ENCODE peak calls at places on chromosomes 7 and 10, in four cellular contexts. Z is astrocyte of the spinal cord, L is transverse colon, T is A549. B is an unnamed sample.

GRCh38 chr10:30134546-30134945 is 75.2 kb upstream of the JCAD start:
- DNase-seq in Z (no peak), L (no peak), T (no peak), B (no peak)

GRCh38 chr7:94397721-94398120 is 3.0 kb downstream of the COL1A2 start:
- DNase-seq in Z (peak), L (no peak), T (no peak), B (no peak)

GRCh38 chr7:13009517-13009916 is 322.1 kb downstream of the ARL4A start:
- DNase-seq in Z (no peak), L (no peak), T (no peak), B (no peak)

GRCh38 chr7:107946881-107947280 is 55.9 kb downstream of the DLD start:
- DNase-seq in Z (no peak), L (no peak), T (no peak), B (no peak)

GRCh38 chr7:11831727-11832495 is at the start of gene THSD7A:
- DNase-seq in Z (peak), L (peak), T (peak), B (no peak)

GRCh38 chr7:26860361-26860760 is 4.0 kb downstream of the SKAP2 start:
- DNase-seq in Z (no peak), L (peak), T (no peak), B (no peak)

GRCh38 chr10:110802551-110803238 is 69.0 kb upstream of the PDCD4 start:
- DNase-seq in Z (peak), L (peak), T (no peak), B (no peak)

GRCh38 chr10:114824396-114824795 is 2.8 kb downstream of the FHIP2A start:
- DNase-seq in Z (peak), L (no peak), T (no peak), B (no peak)

GRCh38 chr7:137480824-137481365 is 137.4 kb upstream of the PTN start:
- DNase-seq in Z (peak), L (no peak), T (no peak), B (no peak)

DNA sequence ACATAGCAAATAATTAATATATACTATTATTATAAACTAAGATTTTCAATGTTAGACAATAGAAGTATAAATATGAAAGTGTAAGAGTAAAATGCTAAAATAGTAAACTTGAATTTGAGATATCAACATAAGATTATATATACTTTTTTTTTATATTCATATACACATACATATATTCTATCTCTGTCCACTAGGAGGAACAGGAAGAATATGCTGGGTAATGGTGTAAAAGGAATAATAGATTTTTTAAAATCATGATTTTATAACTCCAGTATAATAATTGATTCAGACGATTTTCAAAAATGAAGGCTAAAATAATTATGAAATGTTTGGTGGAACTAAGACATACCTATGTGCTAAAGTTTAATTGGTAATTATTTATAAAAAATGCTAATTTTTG is 37.7 kb downstream of the AGMO start:
- DNase-seq in Z (no peak), L (no peak), T (no peak), B (no peak)
- TF ChIP-seq CTCF in Z (no peak), L (no peak), T (no peak), B (no peak)

GRCh38 chr7:95921543-95921942 is 149.2 kb downstream of the DYNC1I1 start:
- DNase-seq in Z (no peak), L (no peak), T (no peak), B (no peak)

GRCh38 chr7:95922191-95922590 is 149.8 kb downstream of the DYNC1I1 start:
- DNase-seq in Z (no peak), L (no peak), T (no peak), B (no peak)

GRCh38 chr7:95916573-95917371 is 144.4 kb downstream of the DYNC1I1 start:
- DNase-seq in Z (peak), L (peak), T (peak), B (peak)

GRCh38 chr7:95917622-95918021 is 145.3 kb downstream of the DYNC1I1 start:
- DNase-seq in Z (no peak), L (no peak), T (no peak), B (no peak)

DNA sequence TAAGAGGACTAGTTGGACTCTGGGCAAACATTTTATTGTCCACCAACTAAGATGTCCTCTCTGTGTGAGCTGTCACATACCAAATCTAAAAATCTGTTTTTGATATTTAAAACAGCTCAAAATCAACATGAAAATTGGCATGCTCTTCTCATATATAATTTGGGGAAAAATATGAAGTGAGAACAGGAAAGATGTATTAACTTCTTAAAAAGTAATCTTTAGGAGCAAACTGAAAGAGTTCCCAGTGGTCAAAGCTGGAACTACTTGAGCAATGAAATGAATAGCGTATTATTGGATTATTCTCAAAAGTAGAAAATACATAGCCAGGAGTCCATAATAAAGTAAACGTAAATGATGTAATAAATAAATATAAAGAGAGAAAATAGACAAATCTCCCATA is 147.2 kb downstream of the DYNC1I1 start:
- DNase-seq in Z (no peak), L (no peak), T (no peak), B (no peak)
- TF ChIP-seq CTCF in Z (peak), L (no peak), T (no peak), B (no peak)

GRCh38 chr10:60042959-60043358 is 136.6 kb upstream of the CCDC6 start:
- DNase-seq in Z (no peak), L (no peak), T (no peak), B (no peak)

GRCh38 chr10:60043561-60043960 is 137.2 kb upstream of the CCDC6 start:
- DNase-seq in Z (no peak), L (peak), T (no peak), B (no peak)

GRCh38 chr10:60044221-60044620 is 137.9 kb upstream of the CCDC6 start:
- DNase-seq in Z (peak), L (no peak), T (no peak), B (no peak)

GRCh38 chr10:60042262-60042661 is 135.9 kb upstream of the CCDC6 start:
- DNase-seq in Z (no peak), L (no peak), T (no peak), B (no peak)

DNA sequence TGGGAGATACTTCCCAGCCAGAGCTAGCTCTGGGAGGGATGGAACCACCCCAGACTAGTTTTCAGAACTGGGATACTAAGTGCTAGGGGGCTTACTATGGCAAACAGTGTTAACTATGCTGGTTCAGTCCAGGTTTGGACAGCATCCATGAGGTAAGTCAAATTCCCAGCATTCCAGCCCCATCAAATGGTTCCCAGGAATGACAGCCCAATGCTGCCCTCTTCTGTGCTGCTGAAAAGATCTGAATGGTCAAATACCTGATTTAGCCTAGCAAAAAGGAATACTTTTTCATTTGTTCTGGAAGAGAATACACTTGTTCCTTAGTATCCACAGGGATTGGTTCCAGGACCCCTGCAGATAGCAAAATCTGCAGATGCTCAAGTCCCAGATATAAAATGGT is 141.8 kb upstream of the CCDC6 start:
- DNase-seq in Z (peak), L (peak), T (no peak), B (no peak)
- TF ChIP-seq CTCF in Z (peak), L (no peak), T (peak), B (no peak)

DNA sequence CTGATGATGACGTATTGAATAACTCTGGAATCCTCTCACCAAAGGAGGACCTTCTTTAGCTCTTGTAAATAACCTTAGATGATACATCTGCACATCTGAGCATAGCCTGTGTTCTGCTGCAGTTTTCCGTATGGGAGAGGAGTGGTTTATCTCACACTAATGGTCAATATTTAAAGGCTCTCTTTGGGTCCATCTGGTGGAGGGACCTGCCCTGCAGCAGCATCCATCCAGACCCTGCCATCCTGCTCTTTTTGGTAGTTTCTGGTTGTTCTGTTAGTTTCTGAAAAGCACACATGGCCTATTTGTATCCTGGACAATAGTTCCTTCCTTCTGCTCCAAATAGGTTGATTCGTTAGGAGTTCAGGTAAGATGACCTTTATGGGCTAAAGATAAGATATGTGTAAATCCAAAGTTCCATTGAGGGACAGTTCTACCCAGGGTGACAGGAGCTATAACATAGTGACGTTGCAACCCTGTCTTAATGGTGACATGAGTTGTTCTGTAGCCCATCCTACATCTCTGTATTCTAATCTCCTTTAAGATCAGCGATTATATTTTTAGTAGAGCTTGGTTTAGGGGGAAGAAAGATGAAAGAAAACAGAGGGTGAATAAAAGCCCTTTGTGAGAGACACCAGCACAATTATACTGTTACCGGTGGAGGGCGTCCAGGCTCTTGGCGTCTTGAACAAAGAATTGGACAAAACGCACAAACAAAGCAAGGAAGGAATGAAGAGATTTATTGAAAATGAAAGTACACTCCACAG is 60.0 kb upstream of the KLF14 start:
- DNase-seq in Z (peak), L (no peak), T (no peak), B (no peak)
- TF ChIP-seq CTCF in Z (peak), L (no peak), T (no peak), B (no peak)

GRCh38 chr7:151340794-151341356 is 737 bp upstream of the NUB1 start:
- DNase-seq in Z (no peak), L (no peak), T (no peak), B (no peak)
- TF ChIP-seq CTCF in Z (no peak), L (no peak), T (no peak), B (no peak)

DNA sequence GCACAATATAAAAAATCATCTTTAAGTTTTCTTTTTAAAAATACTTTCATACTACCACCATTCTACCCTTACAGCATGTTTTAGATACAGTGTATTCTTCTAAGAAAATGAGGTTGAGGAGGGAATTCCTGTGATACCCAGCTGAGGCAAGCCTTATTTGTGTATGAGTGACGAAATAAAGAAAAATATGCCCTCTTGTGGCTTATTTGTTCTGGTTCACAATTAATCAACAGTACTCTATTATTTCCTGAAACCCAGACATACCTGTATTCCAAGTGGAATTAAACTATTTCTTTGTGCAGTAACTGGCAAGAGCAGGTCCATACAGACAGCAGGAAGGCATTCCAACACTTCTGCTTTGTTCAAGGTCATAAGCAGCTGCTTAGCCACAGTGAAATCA is 4.5 kb upstream of the SEMA3D start:
- DNase-seq in Z (peak), L (no peak), T (peak), B (no peak)
- TF ChIP-seq CTCF in Z (peak), L (no peak), T (peak), B (no peak)

DNA sequence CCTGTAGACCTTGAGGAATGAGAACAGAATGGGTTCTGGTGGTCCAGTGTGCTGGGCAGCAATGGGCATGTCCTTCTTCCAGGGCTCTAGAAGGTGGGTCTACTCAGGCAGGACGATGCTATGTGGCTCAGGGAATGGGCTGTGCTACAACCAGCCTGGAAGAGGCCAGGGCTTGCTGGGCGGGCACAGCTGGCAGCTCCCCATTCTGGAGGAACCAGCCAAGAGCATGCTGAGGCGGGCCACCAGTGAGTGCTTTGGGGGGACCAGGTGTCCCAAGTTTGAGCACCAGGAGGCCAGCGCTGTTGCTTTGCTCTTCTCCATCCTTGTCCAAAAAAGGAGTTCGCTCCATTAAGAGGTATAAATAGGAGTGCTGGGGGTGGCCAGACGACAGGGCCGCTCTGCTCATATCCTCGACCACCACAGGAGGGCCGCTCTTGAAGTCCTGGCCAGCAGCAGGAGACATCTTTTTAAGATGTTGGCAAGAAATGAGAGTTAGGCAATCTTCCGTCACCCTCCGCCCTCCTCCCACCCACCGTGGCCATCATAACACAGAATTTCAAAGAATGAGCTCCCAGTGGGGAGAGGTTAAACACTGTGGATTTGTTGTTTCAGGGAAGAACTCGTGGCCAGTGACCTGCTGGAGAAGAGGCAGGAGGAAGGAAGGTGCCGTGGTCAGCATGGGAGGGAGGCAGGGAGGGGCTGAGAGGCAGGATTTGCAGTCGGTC is 141.3 kb downstream of the GRK5 start:
- DNase-seq in Z (peak), L (no peak), T (no peak), B (no peak)
- TF ChIP-seq CTCF in Z (peak), L (no peak), T (no peak), B (no peak)